ENCODE peak calls at places on chromosomes 12 and 14, in four cellular contexts. One of them, this sample, is unnamed.

GRCh38 chr12:105481906-105482305 is 151.4 kb downstream of the C12orf75 start:
- DNase-seq in HCT116: no peak
- DNase-seq in AG04450: no peak
- DNase-seq in aorta: no peak
- DNase-seq in this sample: no peak

GRCh38 chr12:108950991-108951739 is 69.7 kb downstream of the SVOP start:
- DNase-seq in HCT116: peak
- DNase-seq in AG04450: peak
- DNase-seq in aorta: peak
- DNase-seq in this sample: peak

GRCh38 chr14:102901633-102902032 is 20.8 kb upstream of the AMN start:
- DNase-seq in HCT116: no peak
- DNase-seq in AG04450: no peak
- DNase-seq in aorta: peak
- DNase-seq in this sample: peak

GRCh38 chr12:124736115-124737039 is 127.3 kb downstream of the SCARB1 start:
- DNase-seq in HCT116: no peak
- DNase-seq in AG04450: no peak
- DNase-seq in aorta: no peak
- DNase-seq in this sample: peak

GRCh38 chr12:25262696-25263095 is 12.0 kb upstream of the KRAS start:
- DNase-seq in HCT116: no peak
- DNase-seq in AG04450: no peak
- DNase-seq in aorta: no peak
- DNase-seq in this sample: no peak

GRCh38 chr12:14367097-14367661 is 1.7 kb downstream of the ATF7IP start:
- DNase-seq in HCT116: no peak
- DNase-seq in AG04450: no peak
- DNase-seq in aorta: no peak
- DNase-seq in this sample: no peak

GRCh38 chr12:27335364-27336145 is 2.9 kb downstream of the BMAL2 start:
- DNase-seq in HCT116: no peak
- DNase-seq in AG04450: no peak
- DNase-seq in aorta: no peak
- DNase-seq in this sample: peak

GRCh38 chr12:97643961-97644360 is 181.4 kb downstream of the RMST start:
- DNase-seq in HCT116: no peak
- DNase-seq in AG04450: no peak
- DNase-seq in aorta: no peak
- DNase-seq in this sample: no peak

GRCh38 chr12:45336762-45337596 is 121.1 kb downstream of the ANO6 start:
- DNase-seq in HCT116: no peak
- DNase-seq in AG04450: peak
- DNase-seq in aorta: no peak
- DNase-seq in this sample: no peak

GRCh38 chr14:71013551-71014192 is 106.4 kb downstream of the PCNX1 start:
- DNase-seq in HCT116: no peak
- DNase-seq in AG04450: no peak
- DNase-seq in aorta: no peak
- DNase-seq in this sample: no peak

GRCh38 chr14:81343166-81343565 is 57.0 kb downstream of the STON2 start:
- DNase-seq in HCT116: no peak
- DNase-seq in AG04450: no peak
- DNase-seq in aorta: no peak
- DNase-seq in this sample: no peak

GRCh38 chr12:52686063-52686462 is 5.9 kb upstream of the KRT1 start:
- DNase-seq in HCT116: no peak
- DNase-seq in AG04450: no peak
- DNase-seq in aorta: no peak
- DNase-seq in this sample: no peak

GRCh38 chr12:91335724-91336123 is 153.1 kb upstream of the DCN start:
- DNase-seq in HCT116: no peak
- DNase-seq in AG04450: no peak
- DNase-seq in aorta: no peak
- DNase-seq in this sample: no peak

GRCh38 chr12:106112094-106112822 is 26.5 kb downstream of the NUAK1 start:
- DNase-seq in HCT116: no peak
- DNase-seq in AG04450: no peak
- DNase-seq in aorta: peak
- DNase-seq in this sample: no peak

GRCh38 chr14:90381011-90381790 is 15.6 kb upstream of the CALM1 start:
- DNase-seq in HCT116: no peak
- DNase-seq in AG04450: no peak
- DNase-seq in aorta: no peak
- DNase-seq in this sample: no peak

GRCh38 chr12:6753772-6754356 is 923 bp upstream of the MLF2 start:
- DNase-seq in HCT116: no peak
- DNase-seq in AG04450: no peak
- DNase-seq in aorta: no peak
- DNase-seq in this sample: no peak

GRCh38 chr12:53234236-53234635 is 2.2 kb upstream of the RARG start:
- DNase-seq in HCT116: no peak
- DNase-seq in AG04450: no peak
- DNase-seq in aorta: peak
- DNase-seq in this sample: peak

GRCh38 chr14:39368261-39368959 is 63.8 kb downstream of the FBXO33 start:
- DNase-seq in HCT116: peak
- DNase-seq in AG04450: peak
- DNase-seq in aorta: no peak
- DNase-seq in this sample: peak

GRCh38 chr12:56029666-56030293 is 8.9 kb downstream of the IKZF4 start:
- DNase-seq in HCT116: no peak
- DNase-seq in AG04450: no peak
- DNase-seq in aorta: no peak
- DNase-seq in this sample: peak

GRCh38 chr12:20627001-20627588 is 68.0 kb upstream of the SLCO1C1 start:
- DNase-seq in HCT116: no peak
- DNase-seq in AG04450: no peak
- DNase-seq in aorta: no peak
- DNase-seq in this sample: no peak

GRCh38 chr12:122152754-122153153 is 21.3 kb downstream of the IL31 start:
- DNase-seq in HCT116: no peak
- DNase-seq in AG04450: no peak
- DNase-seq in aorta: no peak
- DNase-seq in this sample: no peak

GRCh38 chr12:68007466-68007865 is 18.2 kb downstream of the IFNG-AS1 start:
- DNase-seq in HCT116: no peak
- DNase-seq in AG04450: no peak
- DNase-seq in aorta: no peak
- DNase-seq in this sample: no peak

GRCh38 chr12:29782821-29783772 is 645 bp downstream of the TMTC1 start:
- DNase-seq in HCT116: no peak
- DNase-seq in AG04450: no peak
- DNase-seq in aorta: peak
- DNase-seq in this sample: peak

GRCh38 chr14:76373456-76373855 is 2.5 kb upstream of the ESRRB start:
- DNase-seq in HCT116: no peak
- DNase-seq in AG04450: no peak
- DNase-seq in aorta: no peak
- DNase-seq in this sample: no peak

GRCh38 chr14:51643137-51643536 is 8.6 kb upstream of the FRMD6 start:
- DNase-seq in HCT116: no peak
- DNase-seq in AG04450: no peak
- DNase-seq in aorta: no peak
- DNase-seq in this sample: peak

GRCh38 chr14:24900281-24900868 is 149.6 kb downstream of the STXBP6 start:
- DNase-seq in HCT116: no peak
- DNase-seq in AG04450: no peak
- DNase-seq in aorta: no peak
- DNase-seq in this sample: no peak

GRCh38 chr12:56998981-56999380 is 7.4 kb downstream of the ZBTB39 start:
- DNase-seq in HCT116: no peak
- DNase-seq in AG04450: no peak
- DNase-seq in aorta: no peak
- DNase-seq in this sample: no peak

GRCh38 chr12:59383426-59383822 is 212.4 kb upstream of the SLC16A7 start:
- DNase-seq in HCT116: no peak
- DNase-seq in AG04450: peak
- DNase-seq in aorta: no peak
- DNase-seq in this sample: no peak

GRCh38 chr14:90969493-90970166 is 90.8 kb downstream of the RPS6KA5 start:
- DNase-seq in HCT116: peak
- DNase-seq in AG04450: no peak
- DNase-seq in aorta: no peak
- DNase-seq in this sample: no peak

GRCh38 chr12:28089363-28089762 is 100.9 kb upstream of the CCDC91 start:
- DNase-seq in HCT116: no peak
- DNase-seq in AG04450: no peak
- DNase-seq in aorta: no peak
- DNase-seq in this sample: no peak

GRCh38 chr14:98187302-98187701 is 1084.7 kb downstream of the BCL11B start:
- DNase-seq in HCT116: no peak
- DNase-seq in AG04450: no peak
- DNase-seq in aorta: no peak
- DNase-seq in this sample: no peak

GRCh38 chr12:46523863-46524770 is 151.5 kb upstream of the SLC38A2 start:
- DNase-seq in HCT116: peak
- DNase-seq in AG04450: peak
- DNase-seq in aorta: peak
- DNase-seq in this sample: peak

GRCh38 chr12:110198386-110198785 is 74.2 kb downstream of the IFT81 start:
- DNase-seq in HCT116: no peak
- DNase-seq in AG04450: no peak
- DNase-seq in aorta: no peak
- DNase-seq in this sample: peak
- H3K27ac ChIP-seq in HCT116: no peak
- H3K27ac ChIP-seq in AG04450: no peak
- H3K27ac ChIP-seq in aorta: no peak
- H3K27ac ChIP-seq in this sample: peak

GRCh38 chr12:11877102-11877826 is 193.5 kb upstream of the BCL2L14 start:
- DNase-seq in HCT116: no peak
- DNase-seq in AG04450: no peak
- DNase-seq in aorta: no peak
- DNase-seq in this sample: no peak
- H3K27ac ChIP-seq in HCT116: no peak
- H3K27ac ChIP-seq in AG04450: no peak
- H3K27ac ChIP-seq in aorta: peak
- H3K27ac ChIP-seq in this sample: no peak

DNA sequence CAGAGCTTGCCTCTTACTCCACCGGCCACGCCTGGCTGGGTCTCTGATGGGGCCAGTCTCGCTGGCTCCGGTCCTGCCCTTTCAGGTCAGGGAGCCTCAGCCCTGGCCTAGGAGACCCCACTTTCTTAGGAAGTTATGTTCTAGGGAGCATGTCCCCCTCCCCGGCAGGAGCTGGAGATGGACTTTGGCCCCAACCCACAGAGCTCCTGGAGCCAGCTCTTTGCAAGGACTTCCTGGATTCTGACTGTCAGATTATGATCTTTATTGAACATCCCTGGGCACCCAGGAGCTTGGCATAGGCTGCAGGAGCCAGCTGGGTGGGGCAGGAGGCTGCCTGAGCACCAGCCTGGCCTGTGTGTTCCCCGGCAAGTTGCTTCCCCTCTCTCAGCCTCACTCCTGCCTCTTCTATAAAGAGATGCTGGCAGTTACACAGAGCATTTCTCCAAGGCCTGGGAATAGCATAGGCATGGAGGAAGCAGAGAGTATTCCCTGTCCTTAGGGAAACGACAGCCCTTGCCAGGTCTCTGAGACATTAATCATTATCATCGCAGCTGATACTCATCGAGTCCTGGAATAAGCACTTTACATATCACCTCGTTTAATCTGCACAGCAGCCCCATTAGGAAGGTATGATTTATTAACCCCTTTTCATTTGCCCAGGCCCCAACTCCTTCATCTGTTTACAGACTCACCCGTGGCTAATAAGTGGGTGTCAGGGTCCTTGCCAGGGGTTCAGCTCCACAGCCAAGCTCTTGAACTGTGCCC is 3.4 kb downstream of the DEGS2 start:
- DNase-seq in HCT116: no peak
- DNase-seq in AG04450: no peak
- DNase-seq in aorta: no peak
- DNase-seq in this sample: no peak
- H3K27ac ChIP-seq in HCT116: no peak
- H3K27ac ChIP-seq in AG04450: no peak
- H3K27ac ChIP-seq in aorta: no peak
- H3K27ac ChIP-seq in this sample: no peak

DNA sequence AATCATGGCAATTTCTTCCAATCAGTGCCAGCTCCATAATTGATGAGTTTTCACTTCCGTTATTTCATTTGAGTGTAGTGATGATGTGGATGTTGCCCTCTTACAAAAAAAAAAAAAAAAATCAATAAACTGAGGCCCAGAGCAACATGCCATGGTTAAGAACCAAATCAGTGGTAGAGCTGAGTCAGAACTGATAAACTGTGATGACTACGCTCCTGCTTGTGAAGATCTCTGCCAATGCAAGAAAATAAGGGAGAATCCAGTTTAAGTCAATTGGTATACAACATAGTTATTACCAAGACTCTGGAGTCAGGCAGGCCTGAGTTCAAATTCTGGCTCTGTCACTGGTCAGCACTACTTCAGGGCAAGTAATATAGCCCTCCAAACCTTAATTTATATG is 102.6 kb downstream of the GPR135 start:
- DNase-seq in HCT116: peak
- DNase-seq in AG04450: no peak
- DNase-seq in aorta: no peak
- DNase-seq in this sample: no peak
- H3K27ac ChIP-seq in HCT116: peak
- H3K27ac ChIP-seq in AG04450: no peak
- H3K27ac ChIP-seq in aorta: no peak
- H3K27ac ChIP-seq in this sample: peak

GRCh38 chr12:93215290-93215678 is 162.4 kb upstream of the NUDT4 start:
- DNase-seq in HCT116: no peak
- DNase-seq in AG04450: no peak
- DNase-seq in aorta: no peak
- DNase-seq in this sample: no peak
- H3K27ac ChIP-seq in HCT116: no peak
- H3K27ac ChIP-seq in AG04450: no peak
- H3K27ac ChIP-seq in aorta: no peak
- H3K27ac ChIP-seq in this sample: no peak

DNA sequence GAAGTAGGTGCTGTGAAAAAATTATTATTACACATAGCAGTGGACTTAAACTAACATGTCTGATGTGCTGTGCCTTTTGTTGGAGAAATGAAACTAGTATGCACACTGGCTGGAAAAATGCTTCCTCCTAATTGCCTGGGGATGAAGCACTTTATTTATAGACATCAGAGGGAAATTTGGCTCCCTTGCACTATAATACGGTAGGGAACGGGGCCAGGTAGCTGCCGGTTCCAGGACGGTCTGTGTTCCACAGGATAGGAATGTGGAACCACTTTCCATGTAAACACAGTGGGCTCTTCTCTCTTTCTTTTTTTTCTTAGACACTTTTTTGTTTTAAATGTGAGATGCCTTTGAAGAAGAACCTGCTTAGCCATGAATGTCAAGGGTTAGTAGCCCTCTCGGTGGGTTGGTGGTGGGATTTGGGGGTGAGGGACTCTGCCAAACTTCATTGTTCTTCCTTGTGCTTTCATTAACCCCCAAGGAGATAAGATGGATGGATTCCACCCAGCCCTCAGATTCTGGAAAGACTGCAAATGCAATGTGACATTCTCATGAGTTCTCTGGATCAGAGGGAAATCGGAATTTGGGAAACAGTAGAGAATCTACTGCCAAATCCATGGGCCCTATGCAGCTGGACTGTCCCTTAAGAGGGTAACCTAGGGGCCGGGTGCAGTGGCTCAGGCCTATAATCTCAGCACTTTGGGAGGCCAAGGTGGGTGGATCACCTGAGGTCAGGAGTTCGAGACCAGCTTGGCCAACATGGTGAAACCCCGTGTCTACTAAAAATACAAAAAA is 58.0 kb upstream of the GSC start:
- DNase-seq in HCT116: no peak
- DNase-seq in AG04450: no peak
- DNase-seq in aorta: no peak
- DNase-seq in this sample: no peak
- H3K27ac ChIP-seq in HCT116: no peak
- H3K27ac ChIP-seq in AG04450: no peak
- H3K27ac ChIP-seq in aorta: no peak
- H3K27ac ChIP-seq in this sample: no peak